ENCODE peak calls at places on chromosome 18, in seven cellular contexts. L is naive thymus-derived CD4-positive, alpha-beta T cell; F is PC-9; N is uterus; Z is mammary epithelial cell; J is effector memory CD4-positive, alpha-beta T cell; A is colonic mucosa. O is an unnamed sample.

GRCh38 chr18:62030091-62030985 is 137.5 kb upstream of the RNF152 start:
- DNase-seq in Z (no peak), J (no peak), A (no peak), N (no peak), L (no peak), F (no peak), O (no peak)

GRCh38 chr18:34880403-34880802 is 160.8 kb upstream of the MAPRE2 start:
- DNase-seq in N (no peak), Z (no peak), F (no peak), L (no peak), A (no peak), J (no peak), O (no peak)

GRCh38 chr18:77133051-77133919 is 702 bp upstream of the MBP start:
- DNase-seq in J (no peak), L (no peak), Z (no peak), N (peak; percentile 56), F (peak; percentile 49), A (peak; percentile 50), O (no peak)

GRCh38 chr18:11909081-11909410 is 929 bp upstream of the MPPE1 start:
- DNase-seq in N (no peak), L (no peak), A (no peak), J (no peak), F (no peak), Z (no peak), O (no peak)

GRCh38 chr18:35050638-35051287 is 9.6 kb downstream of the MAPRE2 start:
- DNase-seq in A (no peak), J (no peak), L (no peak), N (no peak), Z (no peak), F (no peak), O (no peak)

GRCh38 chr18:3152294-3152693 is 67.5 kb downstream of the MYOM1 start:
- DNase-seq in N (no peak), L (no peak), J (no peak), F (no peak), Z (no peak), A (no peak), O (no peak)

GRCh38 chr18:36828157-36828629 is 609 bp downstream of the TPGS2 start:
- DNase-seq in J (peak; percentile 11), A (peak; percentile 58), N (peak; percentile 18), L (no peak), F (peak; percentile 21), Z (peak; percentile 55), O (peak; percentile 12)

GRCh38 chr18:77090546-77091200 is 41.9 kb downstream of the MBP start:
- DNase-seq in J (no peak), L (no peak), F (no peak), A (no peak), Z (no peak), N (no peak), O (no peak)

GRCh38 chr18:60385693-60386092 is 13.1 kb upstream of the MC4R start:
- DNase-seq in Z (no peak), N (no peak), A (no peak), L (no peak), J (no peak), F (no peak), O (no peak)

GRCh38 chr18:56085561-56085960 is 497.6 kb upstream of the TCF4 start:
- DNase-seq in Z (peak; percentile 80), A (no peak), L (no peak), F (no peak), N (peak; percentile 73), J (no peak), O (no peak)

GRCh38 chr18:8823530-8823929 is 118.2 kb downstream of the MTCL1 start:
- DNase-seq in N (no peak), F (no peak), Z (no peak), L (no peak), J (no peak), A (no peak), O (no peak)

GRCh38 chr18:3248670-3249359 is 1.2 kb downstream of the MYL12A start:
- DNase-seq in J (no peak), N (no peak), F (no peak), Z (peak; percentile 61), L (no peak), A (peak; percentile 72), O (peak; percentile 90)

GRCh38 chr18:9659499-9660387 is 45.4 kb upstream of the PPP4R1 start:
- DNase-seq in Z (no peak), A (no peak), F (no peak), N (no peak), J (no peak), L (no peak), O (no peak)

DNA sequence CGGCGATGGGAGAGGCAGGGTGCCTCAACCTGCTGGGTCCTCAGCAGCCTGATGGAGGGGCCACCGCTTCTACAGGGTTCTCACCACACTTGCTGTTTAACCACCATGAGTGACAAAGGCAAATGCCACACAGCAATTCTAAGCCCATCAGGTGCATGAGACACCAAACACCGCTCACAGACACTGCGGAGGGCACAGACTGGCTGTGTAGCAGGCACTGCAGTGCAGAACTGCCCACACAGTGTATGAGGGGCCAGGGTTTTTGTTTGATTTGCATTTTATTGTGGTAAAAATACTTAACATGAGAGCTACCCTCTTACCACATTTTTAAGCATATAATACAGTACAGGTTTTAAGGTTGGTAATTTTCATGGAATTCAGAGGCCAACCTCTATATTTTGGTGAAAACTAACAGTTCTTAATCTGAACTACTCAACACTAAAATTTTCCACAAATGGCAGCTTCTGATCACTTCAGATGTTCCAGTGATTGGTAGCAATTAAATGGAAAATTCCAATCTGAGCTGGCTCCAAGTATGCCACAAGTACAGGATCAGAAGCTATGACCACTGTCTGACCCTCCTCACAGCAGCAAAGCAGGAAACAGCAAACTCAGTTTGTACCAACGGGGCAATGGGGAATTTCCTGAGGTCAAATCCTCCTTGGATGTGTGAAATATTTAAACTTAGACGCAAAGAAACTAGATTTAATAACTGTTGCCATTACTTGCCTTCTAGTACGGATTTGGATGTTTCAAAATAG is 67.7 kb downstream of the FAM210A start:
- DNase-seq in J (no peak), F (no peak), A (no peak), L (no peak), Z (no peak), N (no peak), O (no peak)
- H3K27ac ChIP-seq in J (no peak overlapping the region), F (no peak overlapping the region), A (no peak overlapping the region), L (no peak overlapping the region), Z (no peak overlapping the region), N (no peak overlapping the region), O (no peak overlapping the region)

GRCh38 chr18:13319629-13320028 is 101.1 kb downstream of the LDLRAD4 start:
- DNase-seq in Z (no peak), J (no peak), N (no peak), F (no peak), L (no peak), A (no peak), O (no peak)

GRCh38 chr18:13321923-13322322 is 103.4 kb downstream of the LDLRAD4 start:
- DNase-seq in F (no peak), L (no peak), A (no peak), Z (no peak), N (no peak), J (no peak), O (no peak)

GRCh38 chr18:13318644-13319501 is 100.3 kb downstream of the LDLRAD4 start:
- DNase-seq in J (no peak), F (no peak), N (no peak), Z (no peak), L (no peak), A (no peak), O (no peak)

GRCh38 chr18:13320891-13321425 is 102.4 kb downstream of the LDLRAD4 start:
- DNase-seq in L (no peak), F (no peak), N (no peak), A (no peak), J (no peak), Z (no peak), O (no peak)

GRCh38 chr18:13320133-13320532 is 101.6 kb downstream of the LDLRAD4 start:
- DNase-seq in Z (no peak), J (no peak), N (no peak), L (no peak), F (no peak), A (no peak), O (no peak)
- H3K27ac ChIP-seq in Z (no peak overlapping the region), J (no peak overlapping the region), N (no peak overlapping the region), L (no peak overlapping the region), F (no peak overlapping the region), A (no peak overlapping the region), O (no peak overlapping the region)

GRCh38 chr18:74451148-74451547 is 6.0 kb downstream of the DIPK1C start:
- DNase-seq in N (no peak), L (no peak), F (no peak), Z (no peak), A (no peak), J (no peak), O (no peak)
- H3K27ac ChIP-seq in N (no peak overlapping the region), L (no peak overlapping the region), F (no peak overlapping the region), Z (no peak overlapping the region), A (no peak overlapping the region), J (no peak overlapping the region), O (no peak overlapping the region)

GRCh38 chr18:79684283-79684631 is 4.7 kb downstream of the CTDP1 start:
- DNase-seq in N (no peak), A (no peak), F (no peak), Z (no peak), L (no peak), J (no peak), O (no peak)
- H3K27ac ChIP-seq in N (no peak overlapping the region), A (no peak overlapping the region), F (no peak overlapping the region), Z (no peak overlapping the region), L (no peak overlapping the region), J (no peak overlapping the region), O (no peak overlapping the region)

GRCh38 chr18:48975221-48975816 is 24.6 kb upstream of the SMAD7 start:
- DNase-seq in Z (no peak), N (peak; percentile 47), A (no peak), F (no peak), L (no peak), J (no peak), O (no peak)
- H3K27ac ChIP-seq in Z (no peak overlapping the region), N (peak overlapping the region; percentile 70), A (peak overlapping the region; percentile 18), F (peak overlapping the region; percentile 77), L (no peak overlapping the region), J (no peak overlapping the region), O (no peak overlapping the region)

GRCh38 chr18:5574843-5575242 is 31.0 kb upstream of the EPB41L3 start:
- DNase-seq in N (no peak), F (no peak), L (no peak), A (no peak), J (no peak), Z (no peak), O (no peak)
- H3K27ac ChIP-seq in N (no peak overlapping the region), F (no peak overlapping the region), L (no peak overlapping the region), A (no peak overlapping the region), J (no peak overlapping the region), Z (no peak overlapping the region), O (no peak overlapping the region)

GRCh38 chr18:63181706-63182105 is 137.9 kb downstream of the BCL2 start:
- DNase-seq in N (no peak), A (no peak), Z (no peak), F (no peak), J (no peak), L (no peak), O (no peak)

GRCh38 chr18:63179422-63179821 is 140.1 kb downstream of the BCL2 start:
- DNase-seq in A (no peak), F (no peak), J (no peak), N (no peak), L (no peak), Z (no peak), O (no peak)

GRCh38 chr18:63182247-63182771 is 137.3 kb downstream of the BCL2 start:
- DNase-seq in F (no peak), N (no peak), L (no peak), J (no peak), A (peak; percentile 46), Z (no peak), O (no peak)

GRCh38 chr18:63180333-63180732 is 139.2 kb downstream of the BCL2 start:
- DNase-seq in F (no peak), J (no peak), A (no peak), L (no peak), N (no peak), Z (no peak), O (no peak)

GRCh38 chr18:63180971-63181376 is 138.6 kb downstream of the BCL2 start:
- DNase-seq in F (no peak), N (no peak), A (no peak), Z (no peak), J (no peak), L (no peak), O (no peak)
- H3K27ac ChIP-seq in F (no peak overlapping the region), N (peak overlapping the region; percentile 91), A (peak overlapping the region; percentile 75), Z (no peak overlapping the region), J (no peak overlapping the region), L (no peak overlapping the region), O (no peak overlapping the region)

O was measured in CD4-positive, CD25-positive, alpha-beta regulatory T cell.